ENCODE peak calls at places on chromosome 2, in six cellular contexts. H is type B pancreatic cell, W is fibroblast of pulmonary artery, L is HCT116, F is endothelial cell, N is HEK293T. A is an unnamed sample.

GRCh38 chr2:11022874-11023273 is 111.1 kb downstream of the KCNF1 start:
- DNase-seq in H (peak), N (no peak), L (peak), W (no peak), F (no peak), A (peak)

GRCh38 chr2:165758276-165758675 is 35.8 kb downstream of the GALNT3 start:
- DNase-seq in F (no peak), N (no peak), L (no peak), W (no peak), H (no peak), A (no peak)

GRCh38 chr2:103289101-103289725 is 527.4 kb downstream of the TMEM182 start:
- DNase-seq in W (no peak), N (peak), F (peak), H (no peak), L (no peak), A (no peak)

GRCh38 chr2:59395119-59395518 is 1154.0 kb upstream of the FANCL start:
- DNase-seq in H (no peak), F (no peak), N (no peak), W (no peak), L (no peak), A (no peak)

GRCh38 chr2:12262681-12263436 is 453.9 kb upstream of the TRIB2 start:
- DNase-seq in L (no peak), H (no peak), N (no peak), W (peak), F (no peak), A (no peak)

GRCh38 chr2:191892391-191892790 is 45.5 kb upstream of the CAVIN2 start:
- DNase-seq in L (no peak), W (peak), F (no peak), N (no peak), H (no peak), A (no peak)

GRCh38 chr2:10297950-10298349 is 4.8 kb upstream of the HPCAL1 start:
- DNase-seq in H (no peak), L (peak), F (no peak), N (no peak), W (peak), A (no peak)

GRCh38 chr2:121303531-121304263 is 18.7 kb upstream of the TFCP2L1 start:
- DNase-seq in F (no peak), L (no peak), N (no peak), W (no peak), H (no peak), A (no peak)

GRCh38 chr2:138084206-138084605 is 119.9 kb downstream of the HNMT start:
- DNase-seq in N (no peak), W (no peak), L (no peak), H (no peak), F (no peak), A (no peak)

GRCh38 chr2:62344472-62344871 is 148.6 kb downstream of the B3GNT2 start:
- DNase-seq in L (no peak), N (no peak), H (no peak), F (no peak), W (no peak), A (no peak)

GRCh38 chr2:219521066-219521880 is 7.0 kb downstream of the ASIC4 start:
- DNase-seq in L (no peak), F (peak), H (no peak), N (peak), W (peak), A (no peak)

GRCh38 chr2:23220687-23221086 is 164.3 kb upstream of the KLHL29 start:
- DNase-seq in L (no peak), H (no peak), W (no peak), F (no peak), N (no peak), A (no peak)

GRCh38 chr2:129056309-129056958 is 737.8 kb upstream of the HS6ST1 start:
- DNase-seq in N (no peak), L (no peak), F (no peak), W (no peak), H (no peak), A (no peak)

GRCh38 chr2:41187683-41188082 is 735.8 kb upstream of the SLC8A1 start:
- DNase-seq in F (no peak), W (no peak), N (no peak), L (no peak), H (no peak), A (no peak)

GRCh38 chr2:3478846-3479385 is 40.4 kb downstream of the ADI1 start:
- DNase-seq in W (no peak), L (no peak), H (no peak), F (no peak), N (no peak), A (no peak)

GRCh38 chr2:152584301-152584700 is 133.0 kb downstream of the PRPF40A start:
- DNase-seq in W (no peak), N (no peak), H (no peak), L (no peak), F (no peak), A (no peak)

GRCh38 chr2:47198985-47199451 is 43.9 kb upstream of the STPG4 start:
- DNase-seq in F (no peak), W (peak), H (no peak), N (no peak), L (no peak), A (no peak)

GRCh38 chr2:182915369-182916326 is 49.2 kb upstream of the FRZB start:
- DNase-seq in F (no peak), W (peak), H (no peak), L (no peak), N (peak), A (no peak)

GRCh38 chr2:19899853-19900525 is 1.8 kb downstream of the TTC32 start:
- DNase-seq in L (no peak), H (no peak), W (no peak), N (no peak), F (no peak), A (no peak)

GRCh38 chr2:24815171-24815570 is 21.9 kb downstream of the CENPO start:
- DNase-seq in N (no peak), W (no peak), F (no peak), H (no peak), L (no peak), A (no peak)

GRCh38 chr2:36277876-36278523 is 77.6 kb upstream of the CRIM1 start:
- DNase-seq in W (no peak), F (no peak), N (no peak), L (no peak), H (no peak), A (no peak)

GRCh38 chr2:160454070-160454797 is 39.4 kb downstream of the RBMS1 start:
- DNase-seq in H (no peak), N (no peak), L (no peak), W (no peak), F (no peak), A (no peak)

GRCh38 chr2:20667531-20668401 is 822 bp downstream of the GDF7 start:
- DNase-seq in N (peak), F (peak), L (no peak), H (no peak), W (no peak), A (peak)

GRCh38 chr2:59167514-59167913 is 926.4 kb upstream of the FANCL start:
- DNase-seq in H (no peak), L (no peak), F (no peak), W (no peak), N (no peak), A (no peak)

GRCh38 chr2:49585921-49586320 is 431.6 kb upstream of the FSHR start:
- DNase-seq in N (no peak), F (no peak), L (no peak), H (no peak), W (no peak), A (no peak)

GRCh38 chr2:96506907-96507240 is 1.7 kb upstream of the NEURL3 start:
- DNase-seq in L (no peak), H (peak), N (no peak), W (no peak), F (no peak), A (no peak)

A was measured in upper lobe of left lung.